ENCODE peak calls at places on chromosomes 16 and 17, in five cellular contexts. Y is IMR-90, E is mesenchymal stem cell, K is H1, B is trophoblast cell. H is an unnamed sample.

GRCh38 chr17:4960279-4960922 is 7.2 kb downstream of the SPAG7 start:
- DNase-seq in Y (no peak), E (no peak), K (no peak), B (no peak), H (no peak)

GRCh38 chr17:5508855-5509254 is 22.5 kb downstream of the MIS12 start:
- DNase-seq in Y (peak; percentile 79), E (peak; percentile 51), K (no peak), B (peak; percentile 70), H (peak; percentile 66)

GRCh38 chr16:81821422-81822128 is 42.5 kb downstream of the PLCG2 start:
- DNase-seq in Y (no peak), E (no peak), K (no peak), B (no peak), H (no peak)

GRCh38 chr16:84999200-84999599 is 12.1 kb downstream of the ZDHHC7 start:
- DNase-seq in Y (peak; percentile 56), E (no peak), K (no peak), B (no peak), H (no peak)

GRCh38 chr17:43878260-43879082 is 28.9 kb downstream of the MPP2 start:
- DNase-seq in Y (peak; percentile 89), E (peak; percentile 90), K (peak; percentile 70), B (peak; percentile 91), H (peak; percentile 69)

GRCh38 chr16:53792161-53792951 is 88.4 kb downstream of the FTO start:
- DNase-seq in Y (no peak), E (no peak), K (no peak), B (no peak), H (no peak)

GRCh38 chr17:67546578-67547527 is 169.8 kb downstream of the PITPNC1 start:
- DNase-seq in Y (peak; percentile 71), E (peak; percentile 64), K (no peak), B (no peak), H (no peak)

GRCh38 chr17:19579867-19580565 is 46.4 kb downstream of the SLC47A1 start:
- DNase-seq in Y (no peak), E (no peak), K (no peak), B (no peak), H (no peak)

GRCh38 chr17:9021985-9022552 is 759 bp downstream of the NTN1 start:
- DNase-seq in Y (peak; percentile 4), E (peak; percentile 14), K (no peak), B (peak; percentile 58), H (peak; percentile 36)

GRCh38 chr16:76749780-76750375 is 441.1 kb upstream of the MON1B start:
- DNase-seq in Y (no peak), E (peak; percentile 5), K (no peak), B (no peak), H (no peak)

GRCh38 chr17:28481081-28481571 is 7.7 kb downstream of the SLC13A2 start:
- DNase-seq in Y (no peak), E (no peak), K (no peak), B (no peak), H (no peak)

GRCh38 chr16:2825899-2826298 is 4.2 kb upstream of the ZG16B start:
- DNase-seq in Y (no peak), E (no peak), K (no peak), B (no peak), H (no peak)

GRCh38 chr17:80034654-80034976 is 1.1 kb downstream of the TBC1D16 start:
- DNase-seq in Y (no peak), E (no peak), K (no peak), B (no peak), H (no peak)

GRCh38 chr17:80035937-80036714 is at the start of gene CCDC40:
- DNase-seq in Y (peak; percentile 59), E (peak; percentile 87), K (no peak), B (peak; percentile 92), H (peak; percentile 81)

GRCh38 chr17:80035687-80035936 is at the start of gene TBC1D16:
- DNase-seq in Y (no peak), E (no peak), K (no peak), B (no peak), H (no peak)

GRCh38 chr17:80033840-80034239 is 1.8 kb downstream of the TBC1D16 start:
- DNase-seq in Y (no peak), E (no peak), K (no peak), B (no peak), H (no peak)

DNA sequence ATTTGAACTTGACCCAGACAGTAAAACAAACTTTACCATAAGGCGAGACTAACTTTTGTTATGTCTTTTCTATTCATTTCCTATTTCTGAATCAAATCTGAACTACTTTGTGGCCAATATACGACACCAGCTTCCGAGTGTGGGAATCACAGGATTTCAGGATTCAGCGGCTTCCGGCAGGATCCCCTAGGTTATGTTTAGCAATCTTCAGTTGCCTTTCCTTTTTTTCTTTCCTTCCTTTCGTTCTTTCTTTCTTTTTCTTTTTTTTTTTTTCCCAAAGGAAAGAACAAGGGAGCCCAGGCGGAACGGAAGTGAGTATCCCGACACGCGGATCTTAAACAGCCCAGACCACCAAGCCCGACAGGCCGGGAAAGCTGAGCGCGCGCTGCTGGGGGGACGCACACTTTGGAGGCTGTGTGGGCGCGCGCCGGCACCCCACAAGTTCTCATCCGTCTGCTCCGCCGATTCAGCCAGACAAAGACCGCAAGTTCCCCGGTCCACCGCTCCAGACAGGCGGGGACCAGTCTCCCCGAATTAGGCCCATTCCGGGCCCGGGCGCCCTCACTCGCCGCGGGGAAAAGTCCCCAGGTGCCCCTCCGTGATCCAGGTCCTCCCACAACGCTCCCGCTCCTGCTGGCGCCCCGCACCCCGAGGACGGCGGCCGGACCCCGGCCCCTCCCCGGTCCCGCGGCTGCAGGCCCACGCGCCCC is 540 bp downstream of the TBC1D16 start:
- DNase-seq in Y (peak; percentile 43), E (peak; percentile 73), K (no peak), B (peak; percentile 25), H (peak; percentile 27)
- H3K4me3 ChIP-seq in Y (peak overlapping the region; percentile 54), E (peak overlapping the region; percentile 82), K (peak overlapping the region; percentile 61), B (peak overlapping the region; percentile 92), H (peak overlapping the region; percentile 89)

GRCh38 chr17:39738568-39738901 is 797 bp downstream of the GRB7 start:
- DNase-seq in Y (no peak), E (no peak), K (no peak), B (peak; percentile 74), H (no peak)
- H2BK5ac ChIP-seq in Y (no peak overlapping the region), E (no peak overlapping the region), K (peak overlapping the region; percentile 66), B (no peak overlapping the region), H (no peak overlapping the region)

DNA sequence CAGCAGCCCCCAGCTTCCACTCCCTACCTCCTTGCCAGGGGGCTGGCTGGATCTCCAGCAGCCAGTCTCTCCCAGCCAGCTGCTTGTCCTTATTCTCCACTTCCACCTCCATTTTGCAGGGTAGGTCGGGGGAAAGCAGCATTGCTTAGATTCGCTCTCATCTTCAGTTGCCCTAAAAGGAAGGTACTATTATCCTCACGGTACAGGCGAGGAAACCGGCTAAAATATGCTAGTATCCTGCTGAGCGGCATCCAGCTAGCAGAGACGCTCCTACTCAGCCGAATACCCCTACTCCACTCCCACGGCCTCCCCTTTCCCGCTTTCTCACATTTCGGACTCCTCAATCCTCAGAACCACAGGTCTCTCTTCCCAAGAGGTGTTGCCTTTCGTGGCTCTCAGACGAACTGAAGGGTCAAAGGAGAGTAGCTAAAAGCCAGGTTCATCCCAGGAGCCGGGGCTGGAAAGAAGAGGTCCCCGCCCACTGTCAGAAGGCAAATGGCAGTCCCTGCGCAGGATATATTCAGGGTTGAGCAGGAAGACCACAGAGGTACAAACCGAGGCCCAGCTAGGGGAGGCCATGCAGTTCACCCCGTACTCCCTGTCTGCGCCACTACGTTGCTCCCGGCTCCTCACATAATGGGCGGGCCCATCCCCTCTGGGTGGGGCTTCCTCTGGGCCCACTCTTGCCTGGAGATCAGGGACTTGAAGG is 1.6 kb upstream of the RAB11FIP4 start:
- DNase-seq in Y (no peak), E (no peak), K (no peak), B (no peak), H (no peak)
- H2AFZ ChIP-seq in Y (peak overlapping the region; percentile 48), E (no peak overlapping the region), K (peak overlapping the region; percentile 78), B (no peak overlapping the region), H (peak overlapping the region; percentile 75)

GRCh38 chr17:29593546-29594440 is 861 bp downstream of the ANKRD13B start:
- DNase-seq in Y (peak; percentile 24), E (peak; percentile 41), K (no peak), B (peak; percentile 42), H (no peak)
- H3K4me3 ChIP-seq in Y (peak overlapping the region; percentile 73), E (peak overlapping the region; percentile 76), K (peak overlapping the region; percentile 38), B (peak overlapping the region; percentile 54), H (peak overlapping the region; percentile 66)

GRCh38 chr16:65122974-65123845 is 1.3 kb upstream of the CDH11 start:
- DNase-seq in Y (peak; percentile 63), E (peak; percentile 79), K (no peak), B (no peak), H (peak; percentile 51)
- H2BK5ac ChIP-seq in Y (peak overlapping the region; percentile 89), E (peak overlapping the region; percentile 69), K (no peak overlapping the region), B (peak overlapping the region; percentile 96), H (peak overlapping the region; percentile 90)

DNA sequence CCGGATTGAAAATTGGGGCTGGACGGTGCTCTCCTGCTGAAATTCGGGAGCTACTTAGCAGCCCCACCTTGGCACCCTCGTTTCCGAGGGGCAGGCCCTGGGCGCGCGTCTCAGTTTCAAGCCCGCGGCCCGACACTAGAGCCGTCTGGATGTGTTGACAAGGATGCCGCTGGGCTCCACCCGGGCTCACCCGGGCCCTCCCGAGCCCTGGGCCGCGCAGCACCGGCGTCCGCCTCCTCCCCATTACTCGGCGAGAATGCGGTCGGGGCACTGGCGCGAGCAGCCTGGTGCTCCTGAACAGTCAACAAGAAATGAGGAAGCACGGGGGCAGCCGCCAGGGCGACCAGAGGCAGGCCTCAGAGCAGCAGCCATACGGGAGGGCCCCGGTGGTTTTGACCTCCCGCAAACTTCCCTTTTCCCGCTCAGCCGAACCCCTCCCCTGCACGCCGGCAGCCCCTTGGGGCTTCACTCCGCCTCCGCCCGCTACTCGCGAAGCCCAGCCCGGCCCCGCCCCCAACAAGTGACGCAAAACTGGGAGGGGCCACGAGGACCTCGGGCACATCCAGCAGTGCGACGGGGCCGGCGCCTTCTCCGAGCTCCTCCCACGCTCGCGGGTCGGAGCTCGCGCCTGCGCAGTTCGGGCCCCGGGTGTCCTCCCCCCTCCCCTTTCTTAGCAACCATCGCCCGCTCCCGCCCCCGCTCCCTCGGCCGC is 447 bp upstream of the SEC14L1 start:
- DNase-seq in Y (peak; percentile 96), E (peak; percentile 98), K (peak; percentile 97), B (peak; percentile 98), H (peak; percentile 99)
- H2AFZ ChIP-seq in Y (peak overlapping the region; percentile 92), E (peak overlapping the region; percentile 54), K (peak overlapping the region; percentile 92), B (peak overlapping the region; percentile 77), H (peak overlapping the region; percentile 98)

GRCh38 chr17:54899201-54899600 is 1.5 kb upstream of the TOM1L1 start:
- DNase-seq in Y (no peak), E (no peak), K (no peak), B (peak; percentile 6), H (no peak)
- H3K4me3 ChIP-seq in Y (no peak overlapping the region), E (no peak overlapping the region), K (no peak overlapping the region), B (no peak overlapping the region), H (no peak overlapping the region)